ENCODE peak calls at places on chromosome 4, in four cellular contexts. F is WTC11, B is HepG2, Z is K562. M is an unnamed sample.

GRCh38 chr4:102533348-102533747 is 32.2 kb downstream of the NFKB1 start:
- DNase-seq in F (no peak), Z (no peak), B (no peak), M (no peak)

GRCh38 chr4:53365121-53365485 is 758 bp downstream of the SCFD2 start:
- DNase-seq in B (peak), F (no peak), Z (peak), M (peak)

GRCh38 chr4:141391771-141392170 is 171.1 kb downstream of the ZNF330 start:
- DNase-seq in B (no peak), Z (no peak), F (no peak), M (no peak)

GRCh38 chr4:125317526-125317880 is 2.7 kb downstream of the FAT4 start:
- DNase-seq in F (peak), B (no peak), Z (no peak), M (no peak)

GRCh38 chr4:140052050-140052449 is 101.9 kb downstream of the MAML3 start:
- DNase-seq in Z (peak), F (peak), B (peak), M (peak)

GRCh38 chr4:75708218-75708691 is 16.1 kb upstream of the USO1 start:
- DNase-seq in F (peak), B (peak), Z (peak), M (no peak)

GRCh38 chr4:146342600-146343192 is 128.4 kb downstream of the REELD1 start:
- DNase-seq in B (no peak), Z (peak), F (peak), M (no peak)

GRCh38 chr4:84218002-84218401 is 281.1 kb downstream of the NKX6-1 start:
- DNase-seq in B (no peak), F (no peak), Z (no peak), M (no peak)

GRCh38 chr4:69126030-69126429 is 29.8 kb downstream of the UGT2B7 start:
- DNase-seq in Z (no peak), B (no peak), F (no peak), M (no peak)

GRCh38 chr4:78592104-78592783 is 40.7 kb downstream of the ANXA3 start:
- DNase-seq in F (peak), B (no peak), Z (peak), M (peak)

GRCh38 chr4:87092389-87093141 is 127.9 kb downstream of the KLHL8 start:
- DNase-seq in B (peak), F (no peak), Z (peak), M (peak)

GRCh38 chr4:126895988-126896570 is 736.7 kb upstream of the INTU start:
- DNase-seq in Z (no peak), B (no peak), F (no peak), M (no peak)

GRCh38 chr4:87109945-87110344 is 110.5 kb downstream of the KLHL8 start:
- DNase-seq in B (no peak), F (no peak), Z (no peak), M (no peak)

GRCh38 chr4:25927361-25928040 is 13.5 kb downstream of the SMIM20 start:
- DNase-seq in F (no peak), Z (no peak), B (no peak), M (no peak)

GRCh38 chr4:138090145-138090917 is 151.8 kb downstream of the SLC7A11 start:
- DNase-seq in Z (peak), F (peak), B (peak), M (peak)

GRCh38 chr4:142781114-142781513 is 65.0 kb downstream of the INPP4B start:
- DNase-seq in F (no peak), B (no peak), Z (no peak), M (no peak)

GRCh38 chr4:173125216-173125812 is 43.3 kb upstream of the GALNT7 start:
- DNase-seq in Z (no peak), B (no peak), F (no peak), M (no peak)

GRCh38 chr4:169009281-169010124 is 552 bp downstream of the CBR4 start:
- DNase-seq in Z (peak), F (peak), B (peak), M (peak)

GRCh38 chr4:30718889-30719252 is 1.3 kb upstream of the PCDH7 start:
- DNase-seq in B (no peak), F (no peak), Z (no peak), M (no peak)

DNA sequence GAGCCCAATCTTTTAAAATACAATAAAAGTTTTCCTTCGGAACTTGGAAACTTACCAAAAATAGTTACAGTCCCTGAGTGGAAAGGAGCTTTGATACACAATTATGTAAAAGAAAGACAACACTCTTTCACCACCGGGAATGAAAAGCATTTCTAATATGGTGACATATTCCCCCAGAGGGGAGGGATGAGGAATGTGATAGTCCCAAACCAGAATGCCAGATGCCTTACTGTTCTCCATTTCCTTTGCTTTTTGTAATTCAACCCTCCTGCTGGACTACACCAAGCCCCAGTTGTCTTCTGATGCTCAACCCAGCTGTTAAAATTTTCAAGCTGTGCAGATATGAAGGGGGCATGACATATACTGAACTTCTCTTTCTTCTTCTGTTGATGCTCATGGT is 4.1 kb downstream of the PRIMPOL start:
- DNase-seq in F (no peak), Z (no peak), B (no peak), M (no peak)
- TF ChIP-seq SP1 in F (no peak), Z (no peak), B (no peak), M (no peak)

DNA sequence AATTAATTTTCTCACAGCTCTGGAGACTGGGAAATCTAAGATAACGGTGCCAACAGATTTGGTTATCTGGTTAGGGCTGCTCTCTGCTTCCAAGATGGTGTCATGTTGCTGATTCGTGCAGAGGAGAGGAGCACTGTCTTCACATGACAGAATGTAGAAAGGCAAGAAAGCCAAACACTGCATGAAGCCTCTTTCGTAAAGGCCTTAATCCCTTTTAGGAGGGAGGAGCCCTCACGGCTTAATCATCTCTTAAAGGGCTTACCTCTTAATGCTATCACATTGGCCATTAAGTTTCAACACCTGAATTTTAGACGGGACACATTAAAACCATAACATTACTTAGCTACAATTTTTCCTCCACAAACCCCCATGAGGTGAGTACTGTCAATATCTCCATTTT is 174.1 kb downstream of the COX18 start:
- DNase-seq in Z (no peak), B (no peak), F (no peak), M (no peak)
- TF ChIP-seq ELF4 in Z (no peak), B (no peak), F (no peak), M (no peak)

GRCh38 chr4:128835498-128836222 is 26.2 kb downstream of the JADE1 start:
- DNase-seq in F (no peak), B (no peak), Z (no peak), M (no peak)
- TF ChIP-seq SP1 in F (no peak), B (no peak), Z (no peak), M (no peak)

GRCh38 chr4:42750091-42750490 is 93.2 kb upstream of the ATP8A1 start:
- DNase-seq in Z (no peak), B (no peak), F (no peak), M (no peak)
- TF ChIP-seq ELF4 in Z (no peak), B (no peak), F (no peak), M (no peak)

GRCh38 chr4:159429693-159430035 is 326.8 kb downstream of the RAPGEF2 start:
- DNase-seq in F (no peak), B (no peak), Z (no peak), M (no peak)
- TF ChIP-seq SP1 in F (no peak), B (no peak), Z (no peak), M (no peak)

GRCh38 chr4:74292111-74292870 is 16.0 kb upstream of the EPGN start:
- DNase-seq in F (no peak), B (no peak), Z (no peak), M (no peak)

GRCh38 chr4:74297556-74297955 is 10.7 kb upstream of the EPGN start:
- DNase-seq in F (no peak), Z (no peak), B (no peak), M (no peak)

GRCh38 chr4:74291468-74291867 is 16.8 kb upstream of the EPGN start:
- DNase-seq in B (no peak), Z (no peak), F (no peak), M (no peak)

GRCh38 chr4:74287791-74288190 is 20.5 kb upstream of the EPGN start:
- DNase-seq in B (no peak), Z (no peak), F (no peak), M (no peak)

DNA sequence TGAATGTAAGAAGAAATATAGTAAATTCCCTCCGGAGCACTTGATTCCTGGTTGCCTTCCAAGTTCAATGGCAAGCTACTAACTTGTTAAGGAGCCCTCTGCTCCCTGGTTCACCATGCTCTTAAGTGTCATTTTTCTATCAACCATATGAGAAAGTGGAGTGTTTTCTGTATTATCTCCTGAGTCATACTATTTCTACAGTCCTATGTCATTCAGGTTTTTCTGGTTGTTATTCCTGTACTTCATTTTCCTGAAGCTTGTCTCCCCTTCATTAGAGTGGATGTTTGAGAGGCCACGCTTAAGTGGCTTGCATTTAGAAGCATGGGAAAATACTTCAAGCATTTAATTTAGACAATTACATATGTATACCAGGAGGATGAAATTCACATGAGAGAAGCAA is 14.7 kb upstream of the EPGN start:
- DNase-seq in F (no peak), B (no peak), Z (no peak), M (no peak)
- TF ChIP-seq ELF4 in F (no peak), B (no peak), Z (no peak), M (no peak)

GRCh38 chr4:89403826-89404225 is 96.2 kb upstream of the GPRIN3 start:
- DNase-seq in Z (no peak), B (no peak), F (no peak), M (no peak)

GRCh38 chr4:89398146-89398545 is 90.5 kb upstream of the GPRIN3 start:
- DNase-seq in Z (no peak), F (no peak), B (no peak), M (no peak)

GRCh38 chr4:89404530-89404929 is 96.9 kb upstream of the GPRIN3 start:
- DNase-seq in Z (no peak), F (no peak), B (no peak), M (no peak)

GRCh38 chr4:89397464-89397863 is 89.9 kb upstream of the GPRIN3 start:
- DNase-seq in B (no peak), F (no peak), Z (no peak), M (no peak)

DNA sequence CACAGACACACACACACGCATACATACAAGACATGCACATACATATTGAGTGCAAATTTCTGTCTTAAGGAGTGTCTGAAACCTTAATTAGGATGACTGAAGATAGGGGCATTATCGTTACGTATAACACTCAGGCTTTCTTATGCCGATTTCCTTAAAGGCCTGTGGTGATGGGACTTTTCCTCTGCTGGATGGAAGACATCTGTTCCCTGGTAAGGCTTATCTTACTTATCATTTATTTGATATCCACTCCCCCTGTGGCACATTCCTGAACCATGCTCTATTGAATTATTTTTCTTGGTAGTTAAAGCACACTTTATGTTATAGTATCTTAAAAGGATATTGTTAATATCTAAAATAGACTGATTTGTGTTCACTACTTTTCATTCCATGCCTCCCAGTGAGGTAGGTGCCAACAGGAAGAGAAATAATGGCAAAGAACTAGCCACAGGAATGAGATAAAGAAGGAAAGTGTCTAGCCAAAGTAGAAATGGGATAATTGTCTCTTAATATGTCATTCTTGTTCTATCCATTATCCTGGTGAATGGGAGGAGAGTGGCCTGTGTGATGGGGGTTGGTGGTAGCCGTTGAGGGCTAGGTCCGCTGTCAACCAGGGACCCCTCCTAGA is 92.9 kb upstream of the GPRIN3 start:
- DNase-seq in B (no peak), F (no peak), Z (no peak), M (no peak)
- TF ChIP-seq SP1 in B (no peak), F (no peak), Z (no peak), M (no peak)

GRCh38 chr4:7282094-7282370 is 89.7 kb downstream of the SORCS2 start:
- DNase-seq in B (no peak), F (no peak), Z (no peak), M (no peak)
- TF ChIP-seq ELF4 in B (no peak), F (no peak), Z (no peak), M (no peak)